ENCODE peak calls at places on chromosomes 4 and X, in five cellular contexts. F is testis; N is stimulated activated CD8-positive, alpha-beta memory T cell treated with anti-CD3 and anti-CD28 coated beads, Interleukin-7, amount 100 ng/mL, for 1 hour; D is ACHN; X is GM18507. O is an unnamed sample.

GRCh38 chr4:182367153-182367552 is 124.0 kb downstream of the TENM3 start:
- DNase-seq in F (no peak), N (no peak), D (no peak), X (no peak), O (no peak)

GRCh38 chr4:186727149-186727976 is 3.7 kb upstream of the FAT1 start:
- DNase-seq in F (no peak), N (no peak), D (peak; percentile 46), X (no peak), O (no peak)

GRCh38 chr4:38050560-38051350 is 90.6 kb downstream of the PTTG2 start:
- DNase-seq in F (no peak), N (no peak), D (no peak), X (no peak), O (peak; percentile 54)

GRCh38 chrX:119240356-119240755 is 4.3 kb downstream of the PGRMC1 start:
- DNase-seq in F (no peak), N (no peak), D (no peak), X (no peak), O (no peak)

GRCh38 chr4:140054861-140055260 is 99.1 kb downstream of the MAML3 start:
- DNase-seq in F (no peak), N (no peak), D (no peak), X (no peak), O (no peak)

GRCh38 chr4:11343536-11343935 is 85.2 kb downstream of the HS3ST1 start:
- DNase-seq in F (no peak), N (no peak), D (no peak), X (no peak), O (no peak)

GRCh38 chr4:12712648-12713339 is 771.3 kb downstream of the RAB28 start:
- DNase-seq in F (no peak), N (no peak), D (no peak), X (no peak), O (no peak)

GRCh38 chrX:69142688-69143239 is 22.5 kb downstream of the PJA1 start:
- DNase-seq in F (no peak), N (no peak), D (no peak), X (no peak), O (no peak)

GRCh38 chrX:42398967-42399631 is 378.9 kb downstream of the PPP1R2C start:
- DNase-seq in F (no peak), N (no peak), D (no peak), X (no peak), O (no peak)

GRCh38 chrX:68820476-68821110 is 8.2 kb upstream of the EFNB1 start:
- DNase-seq in F (no peak), N (no peak), D (no peak), X (no peak), O (no peak)